ENCODE peak calls at places on chromosomes 2 and 18, in six cellular contexts. E is hippocampal formation; B is ACHN; C is activated CD8-positive, alpha-beta T cell treated with anti-CD3 and anti-CD28 coated beads for 36 hours; N is left cardiac atrium; K is NCI-H446 treated with DMSO at 0.1 percent for 48 hours. L is an unnamed sample.

GRCh38 chr2:71610671-71611070 is 157.3 kb downstream of the DYSF start:
- DNase-seq in E (no peak), B (no peak), C (no peak), N (peak), K (no peak), L (no peak)

GRCh38 chr2:42964444-42965081 is 172.2 kb upstream of the HAAO start:
- DNase-seq in E (no peak), B (peak), C (no peak), N (peak), K (no peak), L (peak)

GRCh38 chr18:12973562-12974213 is 17.5 kb upstream of the CEP192 start:
- DNase-seq in E (no peak), B (no peak), C (no peak), N (no peak), K (no peak), L (no peak)

GRCh38 chr2:160224060-160224459 is 24.0 kb upstream of the ITGB6 start:
- DNase-seq in E (no peak), B (peak), C (peak), N (no peak), K (peak), L (no peak)

GRCh38 chr2:223621901-223622300 is 19.7 kb upstream of the SCG2 start:
- DNase-seq in E (no peak), B (no peak), C (no peak), N (no peak), K (no peak), L (no peak)

GRCh38 chr2:26772064-26773001 is 8.2 kb downstream of the SLC35F6 start:
- DNase-seq in E (peak), B (peak), C (peak), N (peak), K (peak), L (peak)

GRCh38 chr2:27857417-27858172 is 32.6 kb downstream of the RBKS start:
- DNase-seq in E (no peak), B (no peak), C (peak), N (no peak), K (no peak), L (no peak)

GRCh38 chr18:51537487-51537886 is 340.0 kb upstream of the MEX3C start:
- DNase-seq in E (peak), B (no peak), C (peak), N (peak), K (peak), L (peak)

GRCh38 chr2:183404392-183404791 is 280.1 kb downstream of the NUP35 start:
- DNase-seq in E (no peak), B (no peak), C (no peak), N (no peak), K (no peak), L (no peak)

GRCh38 chr2:169422120-169422519 is 57.2 kb upstream of the BBS5 start:
- DNase-seq in E (no peak), B (no peak), C (no peak), N (no peak), K (no peak), L (no peak)

GRCh38 chr2:119818792-119819191 is 59.1 kb downstream of the PTPN4 start:
- DNase-seq in E (no peak), B (no peak), C (no peak), N (no peak), K (no peak), L (no peak)

GRCh38 chr18:9771977-9772660 is 64.0 kb downstream of the RAB31 start:
- DNase-seq in E (no peak), B (no peak), C (no peak), N (no peak), K (no peak), L (no peak)

GRCh38 chr2:19532797-19533196 is 174.4 kb upstream of the OSR1 start:
- DNase-seq in E (no peak), B (no peak), C (no peak), N (no peak), K (no peak), L (no peak)

GRCh38 chr2:64766841-64767669 is 113.3 kb upstream of the SERTAD2 start:
- DNase-seq in E (peak), B (peak), C (no peak), N (no peak), K (no peak), L (no peak)

GRCh38 chr2:96819101-96819875 is 3.2 kb downstream of the CNNM3 start:
- DNase-seq in E (no peak), B (no peak), C (no peak), N (no peak), K (no peak), L (peak)

L was measured in left ventricle myocardium inferior.